ENCODE peak calls at places on chromosomes 3 and 15, in eight cellular contexts. W is neural progenitor cell, Y is cardiac muscle cell, V is fibroblast of mammary gland, H is kidney tubule cell, N is NCI-H774, K is HS-27A, L is Caki2. D is an unnamed sample.

GRCh38 chr3:196639517-196640500 is at the start of gene NRROS:
- DNase-seq in N (peak; percentile 63), H (peak; percentile 44), L (no peak), W (peak; percentile 75), V (peak; percentile 47), K (no peak), Y (peak; percentile 65), D (peak; percentile 60)

GRCh38 chr3:51340989-51341636 is 44.0 kb upstream of the MANF start:
- DNase-seq in Y (no peak), L (peak; percentile 70), K (no peak), V (peak; percentile 33), H (peak; percentile 60), N (no peak), W (peak; percentile 25), D (peak; percentile 39)

GRCh38 chr3:57130426-57131209 is 34.5 kb downstream of the IL17RD start:
- DNase-seq in W (peak; percentile 97), L (no peak), V (no peak), H (peak; percentile 36), K (no peak), Y (peak; percentile 59), N (peak; percentile 21), D (no peak)

GRCh38 chr15:60961541-60961940 is 267.6 kb downstream of the RORA start:
- DNase-seq in L (no peak), W (no peak), N (no peak), H (no peak), Y (no peak), V (no peak), K (no peak), D (no peak)

GRCh38 chr3:144496116-144496835 is 524.7 kb downstream of the DIPK2A start:
- DNase-seq in K (no peak), V (no peak), N (no peak), L (no peak), W (no peak), Y (no peak), H (no peak), D (no peak)

GRCh38 chr3:113035387-113035982 is 44.7 kb downstream of the GTPBP8 start:
- DNase-seq in L (peak; percentile 15), V (peak; percentile 67), N (peak; percentile 25), H (peak; percentile 63), K (peak; percentile 35), W (peak; percentile 77), Y (peak; percentile 66), D (peak; percentile 63)

GRCh38 chr3:39383190-39383912 is at the start of gene SLC25A38:
- DNase-seq in H (peak; percentile 88), V (peak; percentile 85), Y (peak; percentile 90), W (peak; percentile 93), L (peak; percentile 84), K (peak; percentile 72), N (no peak), D (peak; percentile 86)

GRCh38 chr15:45635191-45635638 is 386 bp downstream of the SQOR start:
- DNase-seq in H (peak; percentile 73), K (no peak), Y (peak; percentile 57), V (no peak), W (peak; percentile 55), N (no peak), L (no peak), D (peak; percentile 37)

GRCh38 chr3:113234688-113235260 is 23.4 kb downstream of the BOC start:
- DNase-seq in L (no peak), K (no peak), W (peak; percentile 67), Y (no peak), H (peak; percentile 36), N (no peak), V (peak; percentile 44), D (peak; percentile 67)

GRCh38 chr3:98875535-98875934 is 26.0 kb downstream of the DCBLD2 start:
- DNase-seq in W (no peak), V (no peak), H (no peak), K (no peak), N (no peak), Y (peak; percentile 40), L (no peak), D (peak; percentile 39)

GRCh38 chr3:131658115-131658514 is 155.3 kb upstream of the MRPL3 start:
- DNase-seq in K (no peak), L (no peak), Y (no peak), V (peak; percentile 3), H (no peak), N (no peak), W (no peak), D (no peak)

GRCh38 chr3:29185706-29186105 is 95.2 kb upstream of the RBMS3 start:
- DNase-seq in H (no peak), W (no peak), K (no peak), L (no peak), V (no peak), Y (no peak), N (no peak), D (no peak)

GRCh38 chr3:97971679-97972567 is at the start of gene RIOX2:
- DNase-seq in K (peak; percentile 29), W (peak; percentile 77), Y (peak; percentile 65), L (peak; percentile 58), V (peak; percentile 67), N (peak; percentile 49), H (peak; percentile 75), D (peak; percentile 74)

GRCh38 chr3:119681279-119681678 is 4.1 kb upstream of the COX17 start:
- DNase-seq in H (peak; percentile 63), L (no peak), N (no peak), K (no peak), V (peak; percentile 68), W (peak; percentile 25), Y (peak; percentile 49), D (peak; percentile 58)

GRCh38 chr15:63059573-63060216 is 17.1 kb downstream of the TPM1 start:
- DNase-seq in Y (no peak), K (no peak), V (no peak), H (peak; percentile 22), L (no peak), W (no peak), N (no peak), D (peak; percentile 45)

GRCh38 chr3:138944842-138945645 is 1.9 kb downstream of the FOXL2 start:
- DNase-seq in K (no peak), V (no peak), W (peak; percentile 85), L (no peak), Y (peak; percentile 73), N (no peak), H (no peak), D (no peak)

GRCh38 chr15:51386960-51387698 is 45.7 kb downstream of the GLDN start:
- DNase-seq in V (no peak), N (no peak), L (no peak), H (no peak), W (no peak), K (no peak), Y (no peak), D (no peak)

GRCh38 chr3:116566478-116566960 is 121.2 kb upstream of the LSAMP start:
- DNase-seq in W (no peak), L (no peak), V (no peak), N (no peak), H (no peak), K (no peak), Y (no peak), D (no peak)

GRCh38 chr15:59420986-59421618 is 16.9 kb upstream of the FAM81A start:
- DNase-seq in W (peak; percentile 76), N (no peak), V (peak; percentile 42), K (no peak), Y (peak; percentile 71), H (no peak), L (no peak), D (peak; percentile 53)